ENCODE peak calls at places on chromosomes 4 and X, in seven cellular contexts. J is uterus, E is HCT116, W is progenitor cell of endocrine pancreas, Y is AG09319, P is GM20000, C is neural progenitor cell. V is an unnamed sample.

GRCh38 chrX:149567621-149568417 is 18.1 kb upstream of the HSFX3 start:
- DNase-seq in Y (no peak), E (no peak), W (no peak), P (no peak), J (no peak), C (no peak), V (no peak)

GRCh38 chrX:9510366-9510765 is 45.5 kb downstream of the TBL1X start:
- DNase-seq in J (no peak), Y (no peak), P (no peak), E (no peak), W (no peak), C (no peak), V (no peak)

GRCh38 chr4:111154924-111155323 is 532.0 kb upstream of the PITX2 start:
- DNase-seq in W (no peak), Y (no peak), C (no peak), E (no peak), J (no peak), P (no peak), V (no peak)

GRCh38 chrX:17692709-17693346 is 44.5 kb upstream of the SCML1 start:
- DNase-seq in J (no peak), E (no peak), C (peak; percentile 58), W (no peak), Y (peak; percentile 45), P (no peak), V (no peak)

GRCh38 chrX:126485371-126485770 is 67.2 kb downstream of the DCAF12L1 start:
- DNase-seq in E (no peak), J (no peak), W (no peak), Y (no peak), P (no peak), C (no peak), V (no peak)

GRCh38 chrX:130885996-130886395 is 17.0 kb downstream of the ENOX2 start:
- DNase-seq in E (no peak), P (no peak), C (no peak), Y (no peak), J (no peak), W (no peak), V (no peak)

GRCh38 chr4:77169496-77169895 is 12.5 kb downstream of the CCNG2 start:
- DNase-seq in Y (no peak), W (no peak), J (no peak), E (no peak), P (no peak), C (peak; percentile 64), V (no peak)

GRCh38 chr4:86496094-86497060 is 97.7 kb upstream of the PTPN13 start:
- DNase-seq in W (no peak), Y (no peak), C (peak; percentile 61), J (peak; percentile 34), E (peak; percentile 35), P (peak; percentile 48), V (no peak)

GRCh38 chr4:119025440-119025839 is 110.2 kb upstream of the MYOZ2 start:
- DNase-seq in W (no peak), J (peak; percentile 49), E (peak; percentile 35), P (no peak), C (no peak), Y (no peak), V (no peak)

GRCh38 chr4:174375422-174375821 is 91.7 kb downstream of the CEP44 start:
- DNase-seq in C (no peak), W (no peak), Y (no peak), J (no peak), P (no peak), E (no peak), V (no peak)

GRCh38 chrX:153225438-153226098 is 46.5 kb downstream of the MAGEA1 start:
- DNase-seq in C (no peak), Y (no peak), P (no peak), J (no peak), E (no peak), W (no peak), V (no peak)

GRCh38 chr4:169620846-169621228 is 459 bp downstream of the CLCN3 start:
- DNase-seq in P (no peak), W (no peak), C (peak; percentile 40), Y (no peak), J (no peak), E (no peak), V (no peak)

GRCh38 chr4:89111833-89112563 is 665 bp downstream of the TIGD2 start:
- DNase-seq in E (no peak), Y (peak; percentile 75), J (no peak), C (peak; percentile 28), W (no peak), P (no peak), V (peak; percentile 92)

GRCh38 chr4:103306870-103307345 is 108.8 kb upstream of the CENPE start:
- DNase-seq in C (peak; percentile 5), W (peak; percentile 44), J (no peak), Y (no peak), E (no peak), P (no peak), V (no peak)

GRCh38 chr4:153465583-153465921 is 608 bp upstream of the TMEM131L start:
- DNase-seq in P (peak; percentile 62), E (peak; percentile 16), J (no peak), C (peak; percentile 54), Y (no peak), W (peak; percentile 18), V (no peak)

GRCh38 chr4:136383126-136383525 is 1149.2 kb downstream of the PCDH18 start:
- DNase-seq in J (no peak), W (no peak), Y (no peak), C (no peak), E (no peak), P (no peak), V (no peak)

GRCh38 chr4:27666943-27667342 is 806.3 kb downstream of the STIM2 start:
- DNase-seq in Y (no peak), C (peak; percentile 46), P (no peak), J (no peak), E (peak; percentile 61), W (no peak), V (no peak)

GRCh38 chr4:68299492-68300457 is 50.1 kb downstream of the YTHDC1 start:
- DNase-seq in J (no peak), W (no peak), E (no peak), C (no peak), P (no peak), Y (no peak), V (no peak)

GRCh38 chrX:119790977-119791436 is 423 bp downstream of the RPL39 start:
- DNase-seq in E (no peak), J (peak; percentile 21), P (no peak), W (peak; percentile 9), Y (no peak), C (no peak), V (no peak)

GRCh38 chr4:141871086-141871485 is 234.7 kb downstream of the IL15 start:
- DNase-seq in Y (no peak), J (no peak), E (no peak), C (no peak), W (no peak), P (no peak), V (no peak)

GRCh38 chr4:102358128-102358527 is 12.8 kb upstream of the SLC39A8 start:
- DNase-seq in C (no peak), Y (no peak), J (no peak), P (no peak), E (no peak), W (no peak), V (no peak)

GRCh38 chr4:122456228-122457106 is at the start of gene IL2:
- DNase-seq in P (no peak), E (no peak), Y (no peak), J (no peak), C (no peak), W (no peak), V (no peak)

GRCh38 chr4:122453384-122454000 is 3.0 kb downstream of the IL2 start:
- DNase-seq in J (no peak), C (no peak), Y (no peak), P (no peak), E (no peak), W (no peak), V (no peak)

DNA sequence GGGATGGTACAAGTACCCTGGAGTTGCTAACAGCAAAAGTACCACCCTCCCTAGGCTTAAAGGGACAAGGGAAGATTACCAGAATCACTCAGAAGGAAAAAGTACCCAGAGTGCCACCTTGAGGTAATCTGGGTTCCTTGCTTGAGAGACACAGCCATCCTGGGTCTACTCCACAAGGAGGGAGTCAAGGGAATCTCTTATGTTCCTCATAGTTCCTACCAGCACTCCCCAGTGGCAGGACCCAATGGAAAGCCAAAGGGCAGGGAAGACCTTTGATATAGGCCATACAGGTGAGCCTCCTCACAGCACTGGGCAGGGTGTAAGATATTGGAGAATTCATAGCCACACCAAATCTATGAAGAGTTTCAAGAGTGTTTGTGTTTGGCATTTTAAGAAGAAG is 5.7 kb downstream of the IL2 start:
- DNase-seq in C (peak; percentile 74), Y (no peak), W (no peak), P (no peak), J (no peak), E (peak; percentile 73), V (no peak)
- TF ChIP-seq CTCF in C (peak; percentile 61), Y (peak; percentile 18), W (peak; percentile 23), P (no peak), J (no peak), E (peak; percentile 66), V (peak; percentile 49)

DNA sequence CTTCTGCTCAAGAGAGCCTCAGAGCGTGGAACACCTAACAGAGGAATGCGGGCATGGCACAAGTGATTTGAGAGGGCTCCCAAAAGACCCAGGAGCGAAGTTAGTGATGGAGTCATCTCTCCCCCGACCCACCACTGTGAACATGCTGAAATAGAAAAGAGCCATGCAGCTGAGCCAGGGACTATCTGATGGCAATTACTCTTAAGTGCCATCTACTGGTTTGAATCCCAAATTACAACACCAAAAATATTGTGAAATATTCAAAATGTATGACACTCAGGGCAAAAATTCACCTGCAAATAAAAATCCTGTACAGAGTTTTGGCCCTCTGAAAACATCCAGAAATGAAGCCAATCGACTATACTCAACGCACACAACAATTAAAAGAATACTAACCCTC is 2038.9 kb upstream of the ADGRL3 start:
- DNase-seq in J (no peak), P (no peak), Y (no peak), E (no peak), W (no peak), C (no peak), V (no peak)
- TF ChIP-seq CTCF in J (no peak), P (no peak), Y (no peak), E (no peak), W (peak; percentile 19), C (peak; percentile 35), V (no peak)

DNA sequence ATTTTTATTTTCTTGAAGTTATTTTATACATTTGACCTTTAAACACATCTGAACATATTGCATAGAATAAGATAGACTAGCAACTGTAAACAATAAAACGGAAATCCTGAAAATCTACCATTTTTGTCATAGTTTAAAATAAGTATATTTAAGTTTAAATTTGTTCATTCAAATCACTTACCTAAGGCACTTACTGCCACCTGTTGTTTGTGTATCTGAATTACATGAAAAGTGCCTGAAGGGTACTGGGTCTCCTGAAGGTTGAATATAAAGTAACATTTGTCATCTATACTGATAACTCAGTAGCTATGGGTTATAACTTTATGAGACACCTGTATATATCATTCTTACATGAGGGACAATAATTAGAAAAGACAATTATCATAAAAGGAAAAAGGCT is 38.6 kb downstream of the TRPC5 start:
- DNase-seq in C (peak; percentile 64), P (no peak), W (no peak), J (no peak), E (peak; percentile 12), Y (no peak), V (no peak)
- TF ChIP-seq CTCF in C (peak; percentile 84), P (no peak), W (peak; percentile 79), J (no peak), E (no peak), Y (no peak), V (peak; percentile 33)

DNA sequence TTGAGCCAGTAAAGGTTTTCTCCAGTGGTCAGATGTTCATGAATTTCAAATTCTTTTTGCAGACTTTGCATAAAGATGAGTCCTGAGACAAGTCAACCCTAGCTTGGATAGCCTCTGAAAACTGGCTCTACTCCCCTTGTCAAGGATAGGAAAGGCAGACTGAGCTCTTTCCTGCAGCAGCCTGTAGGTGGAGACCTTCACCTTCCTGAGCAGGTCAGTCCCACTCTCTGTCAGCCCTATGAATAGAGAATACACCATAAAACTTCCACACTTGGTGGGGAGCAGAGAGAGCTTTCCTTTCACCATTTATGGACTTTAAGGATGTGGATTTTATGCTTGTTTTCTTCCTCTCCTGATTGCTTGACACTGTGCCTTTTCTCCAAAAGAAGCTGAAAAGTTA is 41.9 kb downstream of the PCDH19 start:
- DNase-seq in E (peak; percentile 4), C (peak; percentile 42), Y (no peak), W (no peak), P (peak; percentile 1), J (no peak), V (no peak)
- TF ChIP-seq CTCF in E (peak; percentile 7), C (peak; percentile 55), Y (peak; percentile 28), W (peak; percentile 54), P (no peak), J (no peak), V (peak; percentile 47)